ENCODE peak calls at places on chromosomes 4 and X, in eight cellular contexts. O is psoas muscle, Y is brain microvascular endothelial cell, U is A549, M is neuronal stem cell, A is SJSA1, L is heart left ventricle, H is pancreas. E is an unnamed sample.

GRCh38 chr4:25769251-25769650 is 93.5 kb downstream of the SEL1L3 start:
- DNase-seq in O (no peak), Y (peak; percentile 47), U (no peak), M (no peak), A (no peak), L (peak; percentile 24), H (no peak), E (no peak)

GRCh38 chrX:19514791-19515614 is at the start of gene MAP3K15:
- DNase-seq in O (peak; percentile 52), Y (no peak), U (peak; percentile 70), M (no peak), A (no peak), L (no peak), H (peak; percentile 77), E (no peak)

GRCh38 chrX:1481636-1482529 is 29.2 kb upstream of the ASMTL start:
- DNase-seq in O (peak; percentile 71), Y (peak; percentile 85), U (peak; percentile 87), M (no peak), A (no peak), L (peak; percentile 77), H (no peak), E (no peak)

GRCh38 chr4:40923326-40924095 is 173.8 kb downstream of the NSUN7 start:
- DNase-seq in O (no peak), Y (no peak), U (no peak), M (no peak), A (no peak), L (no peak), H (peak; percentile 65), E (no peak)

GRCh38 chr4:100695039-100695654 is 177.3 kb upstream of the EMCN start:
- DNase-seq in O (no peak), Y (no peak), U (no peak), M (no peak), A (no peak), L (no peak), H (no peak), E (no peak)

GRCh38 chrX:38036471-38036870 is 30.1 kb downstream of the SYTL5 start:
- DNase-seq in O (no peak), Y (peak; percentile 4), U (no peak), M (no peak), A (peak; percentile 8), L (no peak), H (no peak), E (no peak)

GRCh38 chr4:147599764-147600163 is 17.4 kb upstream of the TMEM184C start:
- DNase-seq in O (no peak), Y (no peak), U (no peak), M (no peak), A (no peak), L (no peak), H (no peak), E (no peak)

GRCh38 chr4:31041385-31041784 is 321.2 kb downstream of the PCDH7 start:
- DNase-seq in O (no peak), Y (no peak), U (no peak), M (no peak), A (no peak), L (no peak), H (no peak), E (no peak)

GRCh38 chrX:13488706-13489105 is 80.7 kb upstream of the EGFL6 start:
- DNase-seq in O (no peak), Y (no peak), U (no peak), M (no peak), A (peak; percentile 65), L (no peak), H (no peak), E (no peak)

GRCh38 chr4:154036856-154037255 is 248.0 kb upstream of the SFRP2 start:
- DNase-seq in O (no peak), Y (no peak), U (no peak), M (no peak), A (no peak), L (no peak), H (no peak), E (no peak)

GRCh38 chr4:168569066-168569908 is 72.4 kb downstream of the PALLD start:
- DNase-seq in O (no peak), Y (no peak), U (peak; percentile 68), M (no peak), A (no peak), L (peak; percentile 61), H (no peak), E (no peak)

GRCh38 chrX:126552313-126553022 is at the start of gene DCAF12L1:
- DNase-seq in O (peak; percentile 41), Y (no peak), U (no peak), M (peak; percentile 0), A (no peak), L (no peak), H (peak; percentile 53), E (no peak)

GRCh38 chr4:16609170-16609758 is 289.2 kb downstream of the LDB2 start:
- DNase-seq in O (no peak), Y (no peak), U (no peak), M (no peak), A (no peak), L (no peak), H (no peak), E (no peak)

GRCh38 chr4:121950680-121951569 is 935 bp downstream of the TRPC3 start:
- DNase-seq in O (peak; percentile 52), Y (no peak), U (no peak), M (peak; percentile 8), A (peak; percentile 33), L (peak; percentile 18), H (peak; percentile 58), E (no peak)

GRCh38 chrX:129777218-129777768 is 2.5 kb upstream of the SASH3 start:
- DNase-seq in O (peak; percentile 68), Y (no peak), U (no peak), M (no peak), A (peak; percentile 4), L (peak; percentile 54), H (no peak), E (no peak)

GRCh38 chrX:34656842-34657780 is at the start of gene TMEM47:
- DNase-seq in O (peak; percentile 84), Y (peak; percentile 36), U (peak; percentile 44), M (peak; percentile 80), A (peak; percentile 72), L (peak; percentile 78), H (peak; percentile 81), E (peak; percentile 4)

GRCh38 chr4:94274912-94275311 is 67.2 kb downstream of the SMARCAD1 start:
- DNase-seq in O (no peak), Y (no peak), U (no peak), M (no peak), A (no peak), L (no peak), H (no peak), E (no peak)

GRCh38 chr4:94276204-94276603 is 66.4 kb downstream of the HPGDS start:
- DNase-seq in O (no peak), Y (no peak), U (no peak), M (no peak), A (no peak), L (no peak), H (no peak), E (no peak)

GRCh38 chr4:94278777-94279176 is 63.9 kb downstream of the HPGDS start:
- DNase-seq in O (no peak), Y (no peak), U (no peak), M (no peak), A (no peak), L (no peak), H (no peak), E (no peak)

DNA sequence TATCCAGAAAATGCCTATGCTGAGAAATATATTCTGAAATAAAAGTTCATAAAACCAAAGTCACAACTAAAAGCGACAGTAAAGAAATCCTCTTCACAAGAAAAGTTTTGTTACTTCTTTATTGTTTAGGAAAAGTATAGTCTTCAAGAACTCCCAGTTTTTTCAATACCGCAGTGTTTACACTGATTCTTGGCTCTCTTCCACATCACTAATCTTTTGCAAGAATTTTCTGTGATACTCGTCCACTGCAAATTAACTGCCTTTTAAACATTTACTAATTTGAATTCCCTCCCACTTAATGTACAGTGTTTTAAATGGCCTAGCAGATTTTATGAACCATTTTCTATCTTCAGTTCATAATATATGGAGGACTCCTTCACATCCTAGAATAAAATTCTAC is 65.1 kb downstream of the HPGDS start:
- DNase-seq in O (no peak), Y (no peak), U (no peak), M (no peak), A (no peak), L (no peak), H (no peak), E (no peak)
- H3K27ac ChIP-seq in O (no peak overlapping the region), Y (no peak overlapping the region), U (no peak overlapping the region), M (no peak overlapping the region), A (no peak overlapping the region), L (no peak overlapping the region), H (no peak overlapping the region), E (no peak overlapping the region)

GRCh38 chrX:49041683-49042529 is 1.3 kb downstream of the TFE3 start:
- DNase-seq in O (no peak), Y (peak; percentile 39), U (peak; percentile 42), M (no peak), A (peak; percentile 77), L (peak; percentile 29), H (no peak), E (peak; percentile 66)

GRCh38 chrX:49042581-49043219 is 457 bp downstream of the TFE3 start:
- DNase-seq in O (no peak), Y (no peak), U (no peak), M (no peak), A (no peak), L (peak; percentile 23), H (no peak), E (no peak)

GRCh38 chrX:49040376-49040955 is 2.7 kb downstream of the TFE3 start:
- DNase-seq in O (no peak), Y (peak; percentile 17), U (peak; percentile 24), M (no peak), A (peak; percentile 55), L (no peak), H (no peak), E (no peak)

GRCh38 chrX:49043220-49043986 is at the start of gene TFE3:
- DNase-seq in O (peak; percentile 99), Y (peak; percentile 98), U (peak; percentile 99), M (peak; percentile 97), A (peak; percentile 98), L (peak; percentile 97), H (peak; percentile 94), E (peak; percentile 94)

DNA sequence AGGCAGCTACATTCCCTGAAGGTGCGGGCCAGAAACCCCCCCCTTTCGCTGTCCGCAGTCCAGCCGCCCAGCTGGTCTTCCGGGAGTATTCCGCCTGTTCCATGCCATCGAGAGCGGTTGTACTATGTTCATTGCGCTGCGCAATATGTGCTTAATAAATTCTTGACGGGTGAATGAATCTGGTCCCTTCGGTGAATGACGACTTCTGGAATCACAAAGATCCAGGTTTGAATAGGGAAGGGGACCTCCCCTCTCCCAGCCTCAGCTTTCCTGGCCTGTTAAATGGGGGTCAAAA is 777 bp upstream of the TFE3 start:
- DNase-seq in O (no peak), Y (no peak), U (no peak), M (no peak), A (no peak), L (no peak), H (no peak), E (no peak)
- H3K27ac ChIP-seq in O (peak overlapping the region; percentile 80), Y (no peak overlapping the region), U (peak overlapping the region; percentile 93), M (no peak overlapping the region), A (peak overlapping the region; percentile 16), L (peak overlapping the region; percentile 57), H (no peak overlapping the region), E (peak overlapping the region; percentile 65)

GRCh38 chr4:2059034-2059725 is at the start of gene NAT8L:
- DNase-seq in O (peak; percentile 69), Y (no peak), U (peak; percentile 42), M (no peak), A (no peak), L (no peak), H (peak; percentile 64), E (no peak)
- H3K27ac ChIP-seq in O (no peak within 1 kb of the TSS), Y (no peak within 1 kb of the TSS), U (peak within 1 kb of the TSS; percentile 96), M (no peak within 1 kb of the TSS), A (no peak within 1 kb of the TSS), L (no peak within 1 kb of the TSS), H (no peak within 1 kb of the TSS), E (no peak within 1 kb of the TSS)

GRCh38 chr4:61443813-61444510 is 243.8 kb downstream of the ADGRL3 start:
- DNase-seq in O (no peak), Y (peak; percentile 69), U (no peak), M (no peak), A (peak; percentile 46), L (no peak), H (no peak), E (peak; percentile 84)
- H3K27ac ChIP-seq in O (no peak overlapping the region), Y (peak overlapping the region; percentile 79), U (peak overlapping the region; percentile 63), M (no peak overlapping the region), A (peak overlapping the region; percentile 31), L (no peak overlapping the region), H (no peak overlapping the region), E (peak overlapping the region; percentile 72)

E was measured in foreskin keratinocyte.